ENCODE peak calls at places on chromosomes 4 and X, in seven cellular contexts. W is HCT116; X is endothelial cell; H is brain microvascular endothelial cell; E is Calu3; R is epithelial cell of esophagus; K is CD8-positive, alpha-beta T cell. Q is an unnamed sample.

GRCh38 chr4:94892051-94892450 is 134.3 kb downstream of the BMPR1B start:
- DNase-seq in W (no peak), X (no peak), H (peak), E (peak), R (peak), K (no peak), Q (no peak)

GRCh38 chrX:148878371-148878770 is 378.0 kb downstream of the AFF2 start:
- DNase-seq in W (no peak), X (no peak), H (peak), E (no peak), R (peak), K (no peak), Q (no peak)

GRCh38 chr4:56187601-56188177 is 199.6 kb downstream of the AASDH start:
- DNase-seq in W (no peak), X (no peak), H (no peak), E (no peak), R (no peak), K (no peak), Q (no peak)

GRCh38 chr4:10085386-10085785 is 31.2 kb downstream of the WDR1 start:
- DNase-seq in W (no peak), X (no peak), H (no peak), E (no peak), R (no peak), K (no peak), Q (peak)

GRCh38 chr4:8544282-8544681 is 35.9 kb upstream of the GPR78 start:
- DNase-seq in W (no peak), X (no peak), H (no peak), E (no peak), R (no peak), K (no peak), Q (no peak)

GRCh38 chr4:119139316-119139715 is 3.7 kb downstream of the MYOZ2 start:
- DNase-seq in W (no peak), X (no peak), H (no peak), E (no peak), R (peak), K (no peak), Q (no peak)

GRCh38 chrX:39595977-39596376 is 501.8 kb downstream of the BCOR start:
- DNase-seq in W (no peak), X (no peak), H (no peak), E (no peak), R (no peak), K (no peak), Q (no peak)

GRCh38 chr4:81471361-81472248 is at the start of gene RASGEF1B:
- DNase-seq in W (no peak), X (peak), H (peak), E (peak), R (peak), K (peak), Q (peak)

GRCh38 chr4:176309046-176309445 is 10.7 kb upstream of the SPCS3 start:
- DNase-seq in W (no peak), X (no peak), H (no peak), E (no peak), R (no peak), K (no peak), Q (no peak)

GRCh38 chrX:431492-432132 is 44.9 kb upstream of the PPP2R3B start:
- DNase-seq in W (no peak), X (no peak), H (no peak), E (no peak), R (no peak), K (no peak), Q (no peak)

GRCh38 chrX:152632445-152633097 is 5.1 kb upstream of the GABRQ start:
- DNase-seq in W (peak), X (peak), H (peak), E (peak), R (peak), K (no peak), Q (no peak)

GRCh38 chr4:1239141-1239948 is 9.6 kb downstream of the CTBP1 start:
- DNase-seq in W (no peak), X (no peak), H (no peak), E (no peak), R (no peak), K (no peak), Q (peak)

GRCh38 chr4:93317046-93317445 is 511.5 kb upstream of the ATOH1 start:
- DNase-seq in W (no peak), X (no peak), H (no peak), E (no peak), R (peak), K (no peak), Q (no peak)

GRCh38 chrX:48540015-48540350 is 469 bp downstream of the TBC1D25 start:
- DNase-seq in W (peak), X (peak), H (peak), E (peak), R (peak), K (peak), Q (no peak)

GRCh38 chr4:94843222-94843621 is 85.5 kb downstream of the BMPR1B start:
- DNase-seq in W (no peak), X (no peak), H (no peak), E (no peak), R (no peak), K (no peak), Q (no peak)

GRCh38 chr4:100736651-100737450 is 219.0 kb upstream of the EMCN start:
- DNase-seq in W (peak), X (no peak), H (peak), E (no peak), R (peak), K (no peak), Q (no peak)

GRCh38 chr4:38020386-38020785 is 60.2 kb downstream of the PTTG2 start:
- DNase-seq in W (no peak), X (no peak), H (no peak), E (no peak), R (no peak), K (no peak), Q (no peak)

GRCh38 chr4:117971406-117971805 is 62.9 kb upstream of the NDST3 start:
- DNase-seq in W (no peak), X (no peak), H (no peak), E (no peak), R (no peak), K (no peak), Q (no peak)

GRCh38 chr4:37793562-37793961 is 32.9 kb upstream of the PGM2 start:
- DNase-seq in W (no peak), X (no peak), H (peak), E (peak), R (peak), K (no peak), Q (no peak)

GRCh38 chrX:100076031-100076430 is 334.0 kb downstream of the PCDH19 start:
- DNase-seq in W (no peak), X (no peak), H (no peak), E (no peak), R (no peak), K (no peak), Q (no peak)

GRCh38 chrX:38560776-38561125 is 591 bp upstream of the TSPAN7 start:
- DNase-seq in W (no peak), X (no peak), H (no peak), E (no peak), R (no peak), K (no peak), Q (no peak)

GRCh38 chrX:30957753-30958152 is 68.7 kb upstream of the TAB3 start:
- DNase-seq in W (no peak), X (no peak), H (peak), E (peak), R (peak), K (no peak), Q (no peak)

GRCh38 chr4:3464349-3464905 is 1.3 kb downstream of the DOK7 start:
- DNase-seq in W (no peak), X (no peak), H (no peak), E (no peak), R (no peak), K (no peak), Q (no peak)

GRCh38 chr4:10612476-10612875 is 72.1 kb downstream of the CLNK start:
- DNase-seq in W (no peak), X (no peak), H (no peak), E (no peak), R (no peak), K (no peak), Q (no peak)

GRCh38 chr4:144611850-144612249 is 34.1 kb upstream of the HHIP start:
- DNase-seq in W (peak), X (peak), H (no peak), E (peak), R (peak), K (no peak), Q (no peak)

GRCh38 chr4:86048426-86048825 is 311.4 kb downstream of the MAPK10 start:
- DNase-seq in W (no peak), X (no peak), H (no peak), E (no peak), R (peak), K (no peak), Q (no peak)

GRCh38 chrX:16469870-16470269 is 180.1 kb upstream of the S100G start:
- DNase-seq in W (no peak), X (no peak), H (no peak), E (no peak), R (no peak), K (no peak), Q (no peak)

GRCh38 chr4:72568959-72569718 is at the start of gene ADAMTS3:
- DNase-seq in W (no peak), X (peak), H (no peak), E (peak), R (peak), K (no peak), Q (peak)

GRCh38 chr4:54539500-54540029 is 118.2 kb upstream of the KIT start:
- DNase-seq in W (no peak), X (peak), H (peak), E (peak), R (peak), K (no peak), Q (peak)

GRCh38 chr4:80767944-80768343 is 262.6 kb upstream of the BMP3 start:
- DNase-seq in W (no peak), X (no peak), H (no peak), E (no peak), R (peak), K (no peak), Q (no peak)

GRCh38 chrX:1451251-1451675 is 1.4 kb downstream of the ASMTL start:
- DNase-seq in W (no peak), X (no peak), H (no peak), E (no peak), R (no peak), K (no peak), Q (no peak)

GRCh38 chrX:24178441-24178840 is 28.9 kb downstream of the ZFX start:
- DNase-seq in W (no peak), X (no peak), H (no peak), E (no peak), R (no peak), K (no peak), Q (no peak)
- TF ChIP-seq CTCF in W (no peak), X (no peak), H (no peak), E (no peak), R (no peak), K (no peak), Q (no peak)

DNA sequence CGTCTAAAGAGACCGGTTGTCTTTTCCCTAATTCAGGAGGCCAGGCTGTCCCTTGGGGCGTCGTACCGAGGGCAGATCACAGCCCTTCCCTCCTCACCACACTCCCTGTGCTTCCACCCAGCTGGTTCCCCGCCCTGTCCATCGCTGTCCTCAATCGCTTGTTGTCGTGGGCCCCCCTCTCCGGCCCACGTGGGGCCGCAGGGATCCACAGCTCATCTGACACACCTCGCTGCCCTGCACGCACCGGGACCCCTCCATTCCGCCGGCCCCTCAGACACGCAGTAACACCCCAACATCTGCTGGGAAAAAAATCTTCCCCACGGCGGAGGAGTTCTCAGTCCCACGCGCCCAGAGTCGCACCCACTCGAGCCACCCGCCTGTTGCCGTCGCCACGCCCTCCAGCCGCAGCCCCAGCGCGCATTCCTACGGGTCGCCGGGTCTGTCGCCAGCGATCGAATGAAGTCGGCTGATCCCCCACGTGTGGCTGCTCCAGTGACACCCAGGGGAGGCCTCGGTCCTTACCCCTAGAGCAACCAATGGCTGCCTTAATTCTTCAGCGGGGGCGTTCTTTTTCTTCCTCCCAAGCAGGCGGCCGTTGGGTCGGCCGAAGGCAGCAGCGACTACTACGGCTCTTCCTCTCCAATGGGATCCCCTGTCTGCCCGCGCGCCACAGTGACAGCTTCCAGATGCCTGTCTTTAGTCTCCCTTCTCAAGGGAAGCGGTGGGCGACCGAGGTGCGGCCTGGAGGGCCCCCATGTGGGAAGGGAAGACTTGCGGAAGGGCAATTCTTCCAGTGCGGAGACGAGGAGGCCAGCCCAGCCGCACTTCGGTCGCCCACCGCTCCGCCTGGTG is 885 bp upstream of the SEPTIN11 start:
- DNase-seq in W (peak), X (peak), H (peak), E (peak), R (peak), K (peak), Q (peak)
- TF ChIP-seq CTCF in W (no peak), X (no peak), H (peak), E (no peak), R (no peak), K (no peak), Q (no peak)

DNA sequence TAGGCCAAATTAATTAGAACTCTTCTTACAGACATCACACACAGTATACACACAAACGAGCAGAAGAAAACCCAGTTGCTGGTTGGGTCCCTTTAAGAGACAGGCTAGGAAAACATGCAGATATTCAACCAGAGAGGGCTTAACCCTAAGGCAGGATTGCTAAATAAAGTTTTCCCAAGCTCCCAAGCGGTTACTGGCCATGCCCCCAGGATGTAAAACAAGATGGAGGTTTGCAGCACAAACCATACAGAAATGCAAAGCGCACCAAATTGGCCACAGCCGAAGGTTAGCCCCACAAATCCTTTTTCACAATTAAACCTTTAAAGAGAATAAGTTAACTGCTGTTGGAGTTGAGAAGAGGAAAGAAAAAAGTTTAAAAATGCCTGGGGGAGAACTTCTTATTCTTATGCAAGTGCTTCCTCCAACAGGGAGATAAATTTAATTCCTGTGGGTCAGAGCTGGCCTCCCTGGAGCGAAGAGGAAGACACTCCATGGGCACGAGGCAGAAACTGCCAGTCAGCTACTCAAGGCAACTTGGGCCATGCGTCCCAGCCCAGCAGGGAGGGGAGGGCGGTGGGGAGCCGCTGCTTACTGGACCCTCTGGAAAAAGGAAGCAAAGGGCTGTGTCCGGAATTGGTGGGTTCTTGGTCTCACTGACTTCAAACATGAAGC is 167.6 kb upstream of the ARSJ start:
- DNase-seq in W (no peak), X (no peak), H (no peak), E (no peak), R (no peak), K (no peak), Q (no peak)
- TF ChIP-seq CTCF in W (no peak), X (no peak), H (no peak), E (no peak), R (no peak), K (no peak), Q (no peak)

DNA sequence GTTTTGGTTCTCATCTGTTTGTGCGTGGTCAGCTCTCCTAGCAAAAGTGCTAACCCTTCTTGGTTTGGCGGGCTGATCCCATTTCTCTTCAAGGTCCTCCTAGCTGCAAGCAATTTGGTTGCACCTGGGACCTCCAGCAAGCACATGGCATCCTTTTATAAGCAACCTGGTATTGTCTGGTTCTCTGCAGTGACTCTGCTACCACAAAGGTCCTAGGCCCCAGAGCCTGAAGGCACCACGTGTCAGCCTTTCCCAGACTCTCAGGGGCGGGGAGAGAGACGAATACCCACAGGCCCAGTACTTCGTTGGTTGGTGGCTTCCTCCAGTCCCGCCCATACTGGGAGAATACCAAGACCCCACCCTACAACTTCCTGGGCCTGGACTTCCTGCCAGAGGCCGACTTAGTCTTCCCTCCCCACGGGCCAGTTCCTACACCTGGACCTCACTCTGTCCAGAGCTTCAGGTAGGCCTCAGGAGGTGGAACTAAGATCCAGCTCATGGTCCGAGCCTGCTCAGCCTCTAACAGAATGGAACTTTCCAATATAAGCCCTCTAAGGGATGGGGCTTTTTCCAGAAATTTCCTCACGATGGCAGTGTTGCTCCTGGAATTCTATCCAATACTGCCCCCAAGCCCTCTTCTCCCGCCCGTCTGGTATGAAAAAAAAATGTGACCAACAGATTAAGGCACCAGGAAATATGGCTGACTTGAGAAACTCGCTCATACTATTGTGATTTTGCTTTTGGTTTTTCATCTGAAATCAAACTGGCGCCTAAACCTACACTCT is 192.5 kb upstream of the STK26 start:
- DNase-seq in W (peak), X (peak), H (peak), E (peak), R (peak), K (no peak), Q (peak)
- TF ChIP-seq CTCF in W (peak), X (no peak), H (peak), E (no peak), R (peak), K (no peak), Q (peak)

GRCh38 chr4:151455212-151455611 is 46.2 kb downstream of the FHIP1A start:
- DNase-seq in W (no peak), X (no peak), H (no peak), E (no peak), R (no peak), K (no peak), Q (no peak)
- TF ChIP-seq CTCF in W (peak), X (no peak), H (no peak), E (no peak), R (no peak), K (no peak), Q (no peak)

DNA sequence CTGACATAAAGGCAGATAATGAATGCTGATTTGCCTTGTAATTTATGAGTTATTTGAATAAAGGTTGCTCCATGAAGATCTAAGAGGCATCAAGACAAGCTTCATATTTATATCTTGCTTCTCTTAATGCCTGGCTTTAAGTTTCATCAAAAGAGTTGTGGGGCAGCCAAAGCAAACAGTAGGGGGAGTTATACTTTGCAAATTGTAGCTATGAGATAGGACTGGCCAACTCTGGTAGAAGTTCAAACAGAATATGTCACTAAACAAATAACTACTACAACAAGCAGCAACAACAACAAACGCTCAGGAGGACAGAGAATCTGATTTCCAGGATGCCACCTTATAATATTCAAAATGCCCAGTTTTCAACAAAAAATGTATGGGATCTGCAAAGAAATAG is 69.1 kb upstream of the PLAC1 start:
- DNase-seq in W (no peak), X (no peak), H (peak), E (no peak), R (peak), K (no peak), Q (no peak)
- TF ChIP-seq CTCF in W (peak), X (no peak), H (peak), E (no peak), R (no peak), K (no peak), Q (no peak)

GRCh38 chr4:20420916-20421315 is 169.2 kb downstream of the SLIT2 start:
- DNase-seq in W (no peak), X (no peak), H (no peak), E (no peak), R (no peak), K (no peak), Q (no peak)

GRCh38 chr4:20422398-20422797 is 170.7 kb downstream of the SLIT2 start:
- DNase-seq in W (peak), X (peak), H (peak), E (peak), R (peak), K (no peak), Q (peak)

GRCh38 chr4:20421586-20421985 is 169.9 kb downstream of the SLIT2 start:
- DNase-seq in W (no peak), X (no peak), H (no peak), E (no peak), R (no peak), K (no peak), Q (no peak)

GRCh38 chr4:20416800-20417199 is 165.1 kb downstream of the SLIT2 start:
- DNase-seq in W (no peak), X (no peak), H (no peak), E (no peak), R (no peak), K (no peak), Q (no peak)

GRCh38 chr4:20418865-20419451 is 167.3 kb downstream of the SLIT2 start:
- DNase-seq in W (peak), X (no peak), H (peak), E (no peak), R (peak), K (no peak), Q (no peak)
- TF ChIP-seq CTCF in W (peak), X (peak), H (peak), E (peak), R (peak), K (peak), Q (no peak)